ENCODE peak calls at places on chromosomes 4 and X, in eight cellular contexts. One of them, this sample, is unnamed.

GRCh38 chrX:129696463-129697155 is 41.9 kb upstream of the APLN start:
- DNase-seq in K562: no peak
- DNase-seq in anterior cingulate cortex: no peak
- DNase-seq in bronchial epithelial cell: no peak
- DNase-seq in stimulated activated CD8-positive, alpha-beta memory T cell treated with anti-CD3 and anti-CD28 coated beads, Interleukin-15, amount 100 ng/mL, for 24 hours: no peak
- DNase-seq in cardiac muscle cell: no peak
- DNase-seq in GM23248: no peak
- DNase-seq in lower lobe of right lung: no peak
- DNase-seq in this sample: no peak

GRCh38 chrX:123121241-123121640 is 62.8 kb upstream of the GRIA3 start:
- DNase-seq in cardiac muscle cell: no peak
- DNase-seq in anterior cingulate cortex: no peak
- DNase-seq in GM23248: peak
- DNase-seq in stimulated activated CD8-positive, alpha-beta memory T cell treated with anti-CD3 and anti-CD28 coated beads, Interleukin-15, amount 100 ng/mL, for 24 hours: no peak
- DNase-seq in K562: no peak
- DNase-seq in lower lobe of right lung: no peak
- DNase-seq in bronchial epithelial cell: peak
- DNase-seq in this sample: no peak

GRCh38 chrX:152399395-152399794 is 51.7 kb downstream of the GABRA3 start:
- DNase-seq in cardiac muscle cell: no peak
- DNase-seq in bronchial epithelial cell: no peak
- DNase-seq in lower lobe of right lung: no peak
- DNase-seq in stimulated activated CD8-positive, alpha-beta memory T cell treated with anti-CD3 and anti-CD28 coated beads, Interleukin-15, amount 100 ng/mL, for 24 hours: no peak
- DNase-seq in anterior cingulate cortex: no peak
- DNase-seq in GM23248: no peak
- DNase-seq in K562: no peak
- DNase-seq in this sample: no peak

GRCh38 chr4:6730603-6731300 is 14.8 kb downstream of the BLOC1S4 start:
- DNase-seq in bronchial epithelial cell: no peak
- DNase-seq in cardiac muscle cell: no peak
- DNase-seq in GM23248: peak
- DNase-seq in K562: peak
- DNase-seq in anterior cingulate cortex: no peak
- DNase-seq in stimulated activated CD8-positive, alpha-beta memory T cell treated with anti-CD3 and anti-CD28 coated beads, Interleukin-15, amount 100 ng/mL, for 24 hours: no peak
- DNase-seq in lower lobe of right lung: no peak
- DNase-seq in this sample: no peak

GRCh38 chrX:120568609-120569008 is 7.8 kb upstream of the CUL4B start:
- DNase-seq in GM23248: no peak
- DNase-seq in anterior cingulate cortex: no peak
- DNase-seq in lower lobe of right lung: no peak
- DNase-seq in bronchial epithelial cell: no peak
- DNase-seq in K562: no peak
- DNase-seq in stimulated activated CD8-positive, alpha-beta memory T cell treated with anti-CD3 and anti-CD28 coated beads, Interleukin-15, amount 100 ng/mL, for 24 hours: no peak
- DNase-seq in cardiac muscle cell: no peak
- DNase-seq in this sample: no peak

GRCh38 chrX:48468693-48469691 is 1.1 kb downstream of the SLC38A5 start:
- DNase-seq in cardiac muscle cell: no peak
- DNase-seq in anterior cingulate cortex: no peak
- DNase-seq in K562: peak
- DNase-seq in stimulated activated CD8-positive, alpha-beta memory T cell treated with anti-CD3 and anti-CD28 coated beads, Interleukin-15, amount 100 ng/mL, for 24 hours: peak
- DNase-seq in bronchial epithelial cell: no peak
- DNase-seq in GM23248: no peak
- DNase-seq in lower lobe of right lung: no peak
- DNase-seq in this sample: no peak

GRCh38 chr4:182898479-182898799 is 18.7 kb downstream of the DCTD start:
- DNase-seq in bronchial epithelial cell: no peak
- DNase-seq in lower lobe of right lung: no peak
- DNase-seq in K562: no peak
- DNase-seq in cardiac muscle cell: no peak
- DNase-seq in anterior cingulate cortex: no peak
- DNase-seq in stimulated activated CD8-positive, alpha-beta memory T cell treated with anti-CD3 and anti-CD28 coated beads, Interleukin-15, amount 100 ng/mL, for 24 hours: no peak
- DNase-seq in GM23248: no peak
- DNase-seq in this sample: no peak

GRCh38 chr4:8835521-8836365 is 35.9 kb downstream of the HMX1 start:
- DNase-seq in K562: no peak
- DNase-seq in GM23248: no peak
- DNase-seq in anterior cingulate cortex: no peak
- DNase-seq in cardiac muscle cell: no peak
- DNase-seq in bronchial epithelial cell: no peak
- DNase-seq in stimulated activated CD8-positive, alpha-beta memory T cell treated with anti-CD3 and anti-CD28 coated beads, Interleukin-15, amount 100 ng/mL, for 24 hours: no peak
- DNase-seq in lower lobe of right lung: peak
- DNase-seq in this sample: peak

GRCh38 chrX:48911407-48912182 is at the start of gene SLC35A2:
- DNase-seq in cardiac muscle cell: peak
- DNase-seq in bronchial epithelial cell: peak
- DNase-seq in GM23248: peak
- DNase-seq in anterior cingulate cortex: peak
- DNase-seq in K562: peak
- DNase-seq in lower lobe of right lung: peak
- DNase-seq in stimulated activated CD8-positive, alpha-beta memory T cell treated with anti-CD3 and anti-CD28 coated beads, Interleukin-15, amount 100 ng/mL, for 24 hours: peak
- DNase-seq in this sample: peak

GRCh38 chrX:46683023-46683422 is 75.9 kb downstream of the SLC9A7 start:
- DNase-seq in bronchial epithelial cell: no peak
- DNase-seq in anterior cingulate cortex: no peak
- DNase-seq in K562: no peak
- DNase-seq in stimulated activated CD8-positive, alpha-beta memory T cell treated with anti-CD3 and anti-CD28 coated beads, Interleukin-15, amount 100 ng/mL, for 24 hours: no peak
- DNase-seq in GM23248: peak
- DNase-seq in cardiac muscle cell: no peak
- DNase-seq in lower lobe of right lung: no peak
- DNase-seq in this sample: no peak

GRCh38 chr4:56186808-56187523 is 200.3 kb downstream of the AASDH start:
- DNase-seq in bronchial epithelial cell: no peak
- DNase-seq in cardiac muscle cell: peak
- DNase-seq in GM23248: no peak
- DNase-seq in K562: no peak
- DNase-seq in lower lobe of right lung: no peak
- DNase-seq in stimulated activated CD8-positive, alpha-beta memory T cell treated with anti-CD3 and anti-CD28 coated beads, Interleukin-15, amount 100 ng/mL, for 24 hours: no peak
- DNase-seq in anterior cingulate cortex: no peak
- DNase-seq in this sample: no peak

GRCh38 chr4:48483777-48484493 is 792 bp downstream of the SLC10A4 start:
- DNase-seq in GM23248: peak
- DNase-seq in anterior cingulate cortex: no peak
- DNase-seq in bronchial epithelial cell: no peak
- DNase-seq in lower lobe of right lung: peak
- DNase-seq in K562: peak
- DNase-seq in cardiac muscle cell: no peak
- DNase-seq in stimulated activated CD8-positive, alpha-beta memory T cell treated with anti-CD3 and anti-CD28 coated beads, Interleukin-15, amount 100 ng/mL, for 24 hours: no peak
- DNase-seq in this sample: peak

GRCh38 chrX:148601034-148601433 is 100.6 kb downstream of the AFF2 start:
- DNase-seq in lower lobe of right lung: no peak
- DNase-seq in cardiac muscle cell: no peak
- DNase-seq in GM23248: peak
- DNase-seq in anterior cingulate cortex: no peak
- DNase-seq in K562: peak
- DNase-seq in stimulated activated CD8-positive, alpha-beta memory T cell treated with anti-CD3 and anti-CD28 coated beads, Interleukin-15, amount 100 ng/mL, for 24 hours: no peak
- DNase-seq in bronchial epithelial cell: peak
- DNase-seq in this sample: no peak

GRCh38 chr4:15479089-15479912 is 9.6 kb downstream of the CC2D2A start:
- DNase-seq in stimulated activated CD8-positive, alpha-beta memory T cell treated with anti-CD3 and anti-CD28 coated beads, Interleukin-15, amount 100 ng/mL, for 24 hours: no peak
- DNase-seq in lower lobe of right lung: peak
- DNase-seq in bronchial epithelial cell: peak
- DNase-seq in GM23248: peak
- DNase-seq in cardiac muscle cell: peak
- DNase-seq in K562: peak
- DNase-seq in anterior cingulate cortex: peak
- DNase-seq in this sample: no peak

GRCh38 chr4:177374966-177375365 is 65.3 kb downstream of the NEIL3 start:
- DNase-seq in cardiac muscle cell: peak
- DNase-seq in lower lobe of right lung: no peak
- DNase-seq in GM23248: no peak
- DNase-seq in stimulated activated CD8-positive, alpha-beta memory T cell treated with anti-CD3 and anti-CD28 coated beads, Interleukin-15, amount 100 ng/mL, for 24 hours: no peak
- DNase-seq in bronchial epithelial cell: no peak
- DNase-seq in anterior cingulate cortex: no peak
- DNase-seq in K562: no peak
- DNase-seq in this sample: no peak

This sample was measured in CD14-positive monocyte.